ENCODE peak calls at places on chromosomes 16 and 17, in seven cellular contexts. E is T follicular helper cell, P is G401, M is tibial artery, X is body of pancreas, C is LoVo, O is fibroblast of lung. V is an unnamed sample.

GRCh38 chr17:49360796-49361128 is 1.3 kb downstream of the ZNF652 start:
- DNase-seq in E (no peak), X (no peak), C (peak; percentile 38), M (no peak), O (no peak), P (no peak), V (no peak)

GRCh38 chr17:73783382-73783766 is 139.1 kb upstream of the SDK2 start:
- DNase-seq in O (no peak), X (no peak), C (no peak), E (no peak), M (no peak), P (no peak), V (no peak)

GRCh38 chr16:23905027-23905426 is 69.2 kb downstream of the PRKCB start:
- DNase-seq in X (no peak), C (no peak), E (no peak), P (peak; percentile 78), O (peak; percentile 6), M (peak; percentile 70), V (peak; percentile 66)

GRCh38 chr16:29649560-29650494 is 13.2 kb upstream of the SPN start:
- DNase-seq in E (no peak), X (no peak), M (no peak), P (no peak), C (no peak), O (no peak), V (no peak)

GRCh38 chr16:14496047-14496770 is 133.9 kb downstream of the PARN start:
- DNase-seq in M (no peak), C (no peak), O (no peak), E (no peak), P (no peak), X (no peak), V (no peak)

GRCh38 chr17:75843577-75844529 is at the start of gene UNC13D:
- DNase-seq in X (peak; percentile 42), C (peak; percentile 9), M (no peak), O (no peak), P (no peak), E (peak; percentile 48), V (no peak)

GRCh38 chr17:61362852-61363600 is 36.6 kb upstream of the TBX2 start:
- DNase-seq in M (no peak), E (no peak), X (no peak), C (no peak), P (no peak), O (no peak), V (no peak)

GRCh38 chr16:11254913-11255736 is 879 bp downstream of the SOCS1 start:
- DNase-seq in M (peak; percentile 74), X (peak; percentile 33), E (peak; percentile 66), O (peak; percentile 40), C (no peak), P (peak; percentile 26), V (peak; percentile 84)

GRCh38 chr16:30458561-30459394 is 13.1 kb upstream of the SEPHS2 start:
- DNase-seq in O (no peak), M (no peak), C (no peak), X (no peak), E (peak; percentile 32), P (no peak), V (peak; percentile 81)

GRCh38 chr17:1779571-1780074 is 17.8 kb downstream of the SERPINF1 start:
- DNase-seq in C (peak; percentile 18), P (no peak), X (peak; percentile 39), O (peak; percentile 99), E (no peak), M (peak; percentile 90), V (peak; percentile 85)

GRCh38 chr17:37547986-37548385 is 58.3 kb downstream of the DUSP14 start:
- DNase-seq in X (no peak), O (no peak), C (no peak), M (no peak), E (no peak), P (no peak), V (no peak)

GRCh38 chr17:48100591-48101011 is 677 bp downstream of the CBX1 start:
- DNase-seq in E (no peak), X (peak; percentile 55), P (peak; percentile 72), O (peak; percentile 66), C (peak; percentile 37), M (peak; percentile 76), V (peak; percentile 84)

GRCh38 chr17:77957215-77957868 is 1.2 kb upstream of the TNRC6C start:
- DNase-seq in M (no peak), X (no peak), E (no peak), C (no peak), O (peak; percentile 36), P (peak; percentile 61), V (no peak)

GRCh38 chr16:80938035-80938927 is 68.4 kb downstream of the CMC2 start:
- DNase-seq in P (no peak), M (peak; percentile 70), C (no peak), X (no peak), O (peak; percentile 94), E (no peak), V (no peak)

GRCh38 chr17:73952498-73953205 is 250.8 kb upstream of the RPL38 start:
- DNase-seq in E (no peak), M (no peak), X (no peak), C (no peak), P (no peak), O (no peak), V (no peak)

GRCh38 chr16:81489547-81490267 is 45.1 kb downstream of the CMIP start:
- DNase-seq in O (no peak), M (no peak), E (no peak), C (no peak), X (no peak), P (no peak), V (peak; percentile 44)

GRCh38 chr16:66857437-66857836 is 13.2 kb downstream of the CA7 start:
- DNase-seq in X (no peak), P (no peak), M (no peak), C (no peak), O (no peak), E (no peak), V (no peak)

GRCh38 chr17:66542183-66542966 is 240.0 kb downstream of the PRKCA start:
- DNase-seq in P (no peak), X (no peak), C (no peak), E (no peak), O (peak; percentile 39), M (no peak), V (no peak)

GRCh38 chr16:88519240-88519639 is 51.0 kb upstream of the ZC3H18 start:
- DNase-seq in X (no peak), C (no peak), O (no peak), E (no peak), P (no peak), M (no peak), V (no peak)

GRCh38 chr17:12349297-12349696 is 316.4 kb upstream of the MYOCD start:
- DNase-seq in C (no peak), E (no peak), O (no peak), P (no peak), M (no peak), X (no peak), V (no peak)

GRCh38 chr16:74718741-74719610 is 18.3 kb upstream of the MLKL start:
- DNase-seq in M (no peak), P (no peak), O (no peak), C (no peak), X (no peak), E (no peak), V (no peak)

GRCh38 chr16:15948532-15949209 is 745 bp upstream of the ABCC1 start:
- DNase-seq in P (no peak), X (peak; percentile 22), E (no peak), C (no peak), O (no peak), M (no peak), V (no peak)

GRCh38 chr16:28181557-28181914 is 30.2 kb downstream of the XPO6 start:
- DNase-seq in C (peak; percentile 57), E (no peak), X (peak; percentile 27), M (no peak), P (peak; percentile 48), O (peak; percentile 93), V (no peak)

GRCh38 chr17:72361892-72362291 is 241.1 kb downstream of the SOX9 start:
- DNase-seq in C (no peak), O (no peak), E (no peak), M (no peak), P (no peak), X (no peak), V (no peak)